ENCODE peak calls at places on chromosomes 12 and 14, in four cellular contexts. A, Q, S and Z are unnamed samples.

GRCh38 chr14:75562494-75562893 is 15.9 kb upstream of the FLVCR2 start:
- DNase-seq in A (no peak), Q (no peak), S (no peak), Z (no peak)

GRCh38 chr14:91171291-91171690 is 57.4 kb downstream of the DGLUCY start:
- DNase-seq in A (no peak), Q (no peak), S (no peak), Z (no peak)

GRCh38 chr12:53972152-53972702 is 699 bp upstream of the HOXC11 start:
- DNase-seq in A (no peak), Q (no peak), S (no peak), Z (no peak)

GRCh38 chr14:63614964-63615363 is 26.7 kb downstream of the WDR89 start:
- DNase-seq in A (no peak), Q (no peak), S (no peak), Z (no peak)

GRCh38 chr12:92128612-92129011 is 17.0 kb downstream of the BTG1 start:
- DNase-seq in A (no peak), Q (no peak), S (no peak), Z (no peak)

GRCh38 chr12:57001448-57001906 is 4.9 kb downstream of the ZBTB39 start:
- DNase-seq in A (peak; percentile 70), Q (peak; percentile 74), S (peak; percentile 98), Z (peak; percentile 87)

GRCh38 chr14:94697773-94698556 is 71.9 kb downstream of the GSC start:
- DNase-seq in A (no peak), Q (no peak), S (no peak), Z (no peak)

GRCh38 chr14:31677630-31678029 is 116.4 kb downstream of the NUBPL start:
- DNase-seq in A (no peak), Q (no peak), S (no peak), Z (peak; percentile 35)

GRCh38 chr12:45762185-45763110 is 32.9 kb downstream of the ARID2 start:
- DNase-seq in A (peak; percentile 72), Q (no peak), S (peak; percentile 18), Z (peak; percentile 28)

GRCh38 chr12:3326850-3327780 is 163.9 kb upstream of the PRMT8 start:
- DNase-seq in A (no peak), Q (no peak), S (no peak), Z (no peak)

GRCh38 chr14:30267141-30267540 is 291.8 kb upstream of the G2E3 start:
- DNase-seq in A (no peak), Q (no peak), S (no peak), Z (no peak)

GRCh38 chr12:15932975-15933374 is 21.8 kb downstream of the DERA start:
- DNase-seq in A (no peak), Q (no peak), S (no peak), Z (no peak)

GRCh38 chr12:113220593-113221180 is 577 bp upstream of the TPCN1 start:
- DNase-seq in A (peak; percentile 37), Q (no peak), S (peak; percentile 87), Z (no peak)

GRCh38 chr14:93103392-93104080 is 12.2 kb downstream of the ITPK1 start:
- DNase-seq in A (peak; percentile 75), Q (no peak), S (no peak), Z (no peak)

GRCh38 chr12:120388711-120389431 is 19.9 kb upstream of the MSI1 start:
- DNase-seq in A (no peak), Q (no peak), S (no peak), Z (no peak)